ENCODE peak calls at places on chromosome 18, in nine cellular contexts. Z, L, M, S, I, N, O, X and P are unnamed samples.

GRCh38 chr18:986071-986470 is 81.4 kb downstream of the ADCYAP1 start:
- DNase-seq in O (no peak), I (no peak), L (no peak), M (no peak), N (no peak), X (peak; percentile 28), S (no peak), Z (no peak), P (no peak)

GRCh38 chr18:25111382-25112070 is 240.4 kb downstream of the ZNF521 start:
- DNase-seq in S (peak; percentile 37), Z (no peak), O (no peak), L (no peak), M (no peak), N (no peak), X (peak; percentile 23), I (no peak), P (no peak)

GRCh38 chr18:67730884-67731283 is 214.4 kb upstream of the DSEL start:
- DNase-seq in N (no peak), I (no peak), S (peak; percentile 27), X (no peak), L (no peak), O (no peak), M (no peak), Z (no peak), P (no peak)

GRCh38 chr18:57008001-57008686 is 138.7 kb upstream of the BOD1L2 start:
- DNase-seq in O (no peak), L (no peak), M (no peak), I (no peak), S (no peak), Z (no peak), X (peak; percentile 22), N (no peak), P (no peak)

GRCh38 chr18:57666818-57667497 is 45.3 kb upstream of the NARS1 start:
- DNase-seq in L (no peak), I (no peak), N (no peak), M (no peak), O (no peak), X (no peak), S (peak; percentile 79), Z (no peak), P (no peak)

GRCh38 chr18:26637324-26637723 is 89.0 kb upstream of the KCTD1 start:
- DNase-seq in M (no peak), I (no peak), S (no peak), X (peak; percentile 21), Z (no peak), L (no peak), N (no peak), O (no peak), P (no peak)

GRCh38 chr18:68766433-68766832 is 31.4 kb upstream of the CCDC102B start:
- DNase-seq in O (no peak), X (no peak), M (no peak), L (no peak), I (no peak), N (no peak), S (no peak), Z (no peak), P (no peak)

GRCh38 chr18:711330-711692 is 1.1 kb downstream of the ENOSF1 start:
- DNase-seq in S (no peak), O (peak; percentile 26), I (no peak), M (no peak), L (no peak), Z (no peak), N (no peak), X (peak; percentile 36), P (no peak)

GRCh38 chr18:36215577-36215976 is 28.3 kb downstream of the MOCOS start:
- DNase-seq in O (no peak), S (no peak), M (no peak), L (no peak), Z (no peak), N (no peak), I (peak; percentile 64), X (no peak), P (no peak)

GRCh38 chr18:28407681-28408080 is 230.8 kb upstream of the CDH2 start:
- DNase-seq in O (no peak), X (no peak), I (no peak), Z (no peak), M (no peak), N (no peak), S (no peak), L (no peak), P (no peak)

GRCh38 chr18:55841314-55841713 is 253.3 kb upstream of the TCF4 start:
- DNase-seq in O (no peak), S (no peak), I (no peak), L (no peak), Z (no peak), N (no peak), X (no peak), M (no peak), P (no peak)

GRCh38 chr18:70021498-70021897 is 73.8 kb upstream of the CD226 start:
- DNase-seq in I (no peak), O (no peak), M (no peak), Z (no peak), S (no peak), X (no peak), N (no peak), L (no peak), P (no peak)

GRCh38 chr18:70022636-70023035 is 75.0 kb upstream of the CD226 start:
- DNase-seq in X (no peak), L (no peak), S (no peak), M (no peak), Z (no peak), I (no peak), N (no peak), O (no peak), P (no peak)

GRCh38 chr18:70019136-70019535 is 71.5 kb upstream of the CD226 start:
- DNase-seq in O (no peak), M (no peak), Z (peak; percentile 5), L (no peak), N (no peak), S (no peak), I (no peak), X (no peak), P (no peak)

GRCh38 chr18:70024088-70024487 is 76.4 kb upstream of the CD226 start:
- DNase-seq in X (no peak), O (no peak), M (no peak), S (no peak), Z (no peak), L (no peak), N (no peak), I (no peak), P (no peak)

GRCh38 chr18:70021043-70021442 is 73.4 kb upstream of the CD226 start:
- DNase-seq in S (no peak), M (no peak), O (no peak), I (no peak), X (no peak), L (no peak), Z (no peak), N (no peak), P (no peak)
- H3K36me3 ChIP-seq in S (peaks cover 3% of the 10 kb centered on the region), M (peaks cover 50% of the 10 kb centered on the region), O (peaks cover 17% of the 10 kb centered on the region), I (peaks cover 28% of the 10 kb centered on the region), X (no peaks in the 10 kb centered on the region), L (peaks cover 94% of the 10 kb centered on the region), Z (no peaks in the 10 kb centered on the region), N (no peaks in the 10 kb centered on the region), P (no peaks in the 10 kb centered on the region)

DNA sequence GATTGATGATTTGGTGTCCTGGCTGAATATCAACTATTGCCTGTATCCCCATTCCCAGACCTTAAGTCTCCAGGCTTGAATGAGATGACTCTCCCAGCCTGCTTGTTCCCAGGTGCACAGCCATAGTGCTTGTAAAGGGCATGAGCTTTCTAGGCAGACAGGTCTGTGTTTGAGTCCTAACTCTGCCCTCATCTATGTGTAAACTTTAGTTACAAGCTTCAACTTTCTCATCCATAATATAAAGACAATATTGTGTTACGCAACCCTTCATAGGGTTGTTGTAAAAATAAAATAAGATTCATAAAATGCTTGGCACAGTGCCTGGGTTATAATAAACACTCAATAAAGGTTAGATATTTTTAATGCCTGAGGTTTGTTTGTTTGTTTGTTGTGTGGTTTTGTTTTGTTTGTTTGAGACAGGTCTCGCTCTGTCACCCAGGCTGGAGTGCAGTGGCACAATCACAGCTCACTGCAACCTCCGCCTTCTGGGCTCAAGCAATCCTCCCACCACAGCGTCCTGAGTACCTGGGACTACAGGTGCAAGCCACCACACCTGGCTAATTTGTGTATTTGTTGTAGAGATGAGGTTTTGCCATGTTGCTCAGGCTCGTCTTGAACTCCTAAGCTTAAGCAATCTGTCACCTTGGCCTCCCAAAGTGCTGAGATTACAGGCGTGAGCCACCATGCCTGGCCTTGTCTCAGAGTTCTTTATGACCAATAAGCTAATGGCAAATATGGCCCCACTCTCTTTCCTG is 89.4 kb upstream of the MAPRE2 start:
- DNase-seq in Z (no peak), L (no peak), M (no peak), S (no peak), I (no peak), N (no peak), X (no peak), O (no peak), P (no peak)
- H3K27ac ChIP-seq in Z (no peak overlapping the region), L (no peak overlapping the region), M (no peak overlapping the region), S (no peak overlapping the region), I (no peak overlapping the region), N (no peak overlapping the region), X (no peak overlapping the region), O (no peak overlapping the region), P (no peak overlapping the region)

DNA sequence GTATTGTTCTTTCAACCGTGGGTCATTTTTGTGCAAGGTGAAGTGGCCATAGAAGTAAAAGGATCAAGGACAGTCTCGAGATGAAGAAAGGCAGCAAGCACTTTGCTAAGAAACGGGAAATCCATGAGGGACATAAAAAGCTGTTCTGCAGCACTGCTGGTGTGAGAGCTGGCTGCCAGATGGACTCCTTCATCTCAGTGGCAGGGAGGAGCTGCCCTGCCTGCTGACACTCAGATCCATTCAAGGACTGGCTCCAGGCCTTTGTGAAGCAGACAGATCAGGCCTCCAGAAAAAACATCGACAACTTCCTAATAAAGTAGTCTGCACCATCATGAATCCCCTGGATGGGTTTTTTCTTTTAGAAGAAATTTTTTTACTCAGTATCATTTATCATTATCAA is 29.5 kb downstream of the RMC1 start:
- DNase-seq in I (no peak), O (no peak), Z (no peak), L (no peak), X (no peak), S (no peak), N (no peak), M (no peak), P (no peak)
- H3K36me3 ChIP-seq in I (peaks cover 100% of the 10 kb centered on the region), O (peaks cover 83% of the 10 kb centered on the region), Z (peaks cover 48% of the 10 kb centered on the region), L (peaks cover 100% of the 10 kb centered on the region), X (peaks cover 74% of the 10 kb centered on the region), S (peaks cover 29% of the 10 kb centered on the region), N (peaks cover 79% of the 10 kb centered on the region), M (peaks cover 100% of the 10 kb centered on the region), P (peaks cover 93% of the 10 kb centered on the region)

GRCh38 chr18:10301831-10302483 is 152.5 kb upstream of the APCDD1 start:
- DNase-seq in S (no peak), X (no peak), N (no peak), I (no peak), M (no peak), L (no peak), Z (no peak), O (no peak), P (no peak)
- H3K27ac ChIP-seq in S (no peak overlapping the region), X (no peak overlapping the region), N (no peak overlapping the region), I (no peak overlapping the region), M (no peak overlapping the region), L (no peak overlapping the region), Z (no peak overlapping the region), O (no peak overlapping the region), P (no peak overlapping the region)

GRCh38 chr18:48766025-48766424 is 184.7 kb downstream of the SMAD7 start:
- DNase-seq in L (no peak), N (no peak), O (no peak), Z (no peak), I (no peak), M (no peak), S (peak; percentile 76), X (no peak), P (no peak)
- H3K36me3 ChIP-seq in L (peaks cover 22% of the 10 kb centered on the region), N (no peaks in the 10 kb centered on the region), O (peaks cover 66% of the 10 kb centered on the region), Z (no peaks in the 10 kb centered on the region), I (peaks cover 9% of the 10 kb centered on the region), M (peaks cover 55% of the 10 kb centered on the region), S (peaks cover 26% of the 10 kb centered on the region), X (no peaks in the 10 kb centered on the region), P (peaks cover 11% of the 10 kb centered on the region)